ENCODE peak calls at places on chromosomes 11 and 22, in eight cellular contexts. D, T, X, N, E, J, P and F are unnamed samples.
A peak's percentile ranks its signal among the peaks of the same experiment; 100 is the strongest.

GRCh38 chr11:134944986-134945385 is 532.9 kb upstream of the B3GAT1 start:
- DNase-seq in D (no peak), P (no peak), X (no peak), T (no peak), J (no peak), E (no peak), N (no peak), F (no peak)

GRCh38 chr11:36399236-36399635 is 103.1 kb downstream of the PRR5L start:
- DNase-seq in T (no peak), N (no peak), D (no peak), E (no peak), X (no peak), J (no peak), P (no peak), F (no peak)

GRCh38 chr11:7512525-7513209 is 1.1 kb upstream of the PPFIBP2 start:
- DNase-seq in X (peak; percentile 73), D (peak; percentile 79), E (no peak), J (peak; percentile 89), N (peak; percentile 59), P (peak; percentile 42), T (peak; percentile 56), F (peak; percentile 69)

GRCh38 chr22:45216133-45217003 is 24.3 kb downstream of the KIAA0930 start:
- DNase-seq in N (peak; percentile 78), J (no peak), T (peak; percentile 92), X (no peak), P (peak; percentile 39), E (no peak), D (no peak), F (peak; percentile 67)

GRCh38 chr22:44100411-44100810 is 76.3 kb downstream of the PARVB start:
- DNase-seq in J (peak; percentile 55), E (no peak), T (no peak), P (no peak), N (no peak), X (no peak), D (no peak), F (no peak)

GRCh38 chr11:121340010-121340580 is 47.5 kb downstream of the SC5D start:
- DNase-seq in P (no peak), D (peak; percentile 18), E (no peak), T (no peak), N (no peak), J (no peak), X (no peak), F (no peak)

GRCh38 chr11:65851083-65851579 is 6.8 kb downstream of the CFL1 start:
- DNase-seq in T (peak; percentile 33), E (no peak), P (peak; percentile 51), N (peak; percentile 32), X (no peak), D (no peak), J (no peak), F (peak; percentile 33)

GRCh38 chr22:23751441-23751996 is 607 bp upstream of the ZNF70 start:
- DNase-seq in T (no peak), X (peak; percentile 17), N (peak; percentile 62), E (no peak), J (peak; percentile 77), D (no peak), P (no peak), F (no peak)

GRCh38 chr11:69113226-69113625 is 42.5 kb upstream of the SMIM38 start:
- DNase-seq in P (no peak), T (no peak), X (no peak), E (no peak), D (no peak), N (no peak), J (no peak), F (no peak)

GRCh38 chr11:125941606-125942275 is 4.1 kb upstream of the VSIG10L2 start:
- DNase-seq in J (peak; percentile 60), T (peak; percentile 10), N (peak; percentile 56), X (peak; percentile 11), P (peak; percentile 27), D (no peak), E (peak; percentile 57), F (peak; percentile 58)

GRCh38 chr11:87307101-87307500 is 269.4 kb downstream of the TMEM135 start:
- DNase-seq in D (no peak), E (no peak), N (no peak), X (no peak), J (no peak), T (no peak), P (peak; percentile 18), F (no peak)

GRCh38 chr11:13338437-13339069 is 61.0 kb downstream of the BMAL1 start:
- DNase-seq in J (no peak), X (peak; percentile 73), D (no peak), N (no peak), E (peak; percentile 59), T (peak; percentile 70), P (peak; percentile 76), F (no peak)
- H3K4me3 ChIP-seq in J (peak overlapping the region; percentile 23), X (peak overlapping the region; percentile 57), D (no peak overlapping the region), N (no peak overlapping the region), E (no peak overlapping the region), T (peak overlapping the region; percentile 68), P (peak overlapping the region; percentile 37), F (peak overlapping the region; percentile 46)

GRCh38 chr11:108534274-108534882 is 36.2 kb upstream of the POGLUT3 start:
- DNase-seq in T (no peak), N (no peak), P (no peak), X (no peak), E (no peak), D (no peak), J (no peak), F (no peak)

GRCh38 chr11:108538022-108538424 is 39.8 kb upstream of the POGLUT3 start:
- DNase-seq in P (no peak), X (no peak), E (peak; percentile 88), J (no peak), N (no peak), D (no peak), T (no peak), F (no peak)

GRCh38 chr11:108535384-108535955 is 37.3 kb upstream of the POGLUT3 start:
- DNase-seq in X (no peak), N (no peak), J (no peak), T (no peak), P (no peak), E (no peak), D (no peak), F (no peak)

GRCh38 chr11:108536783-108537182 is 38.6 kb upstream of the POGLUT3 start:
- DNase-seq in T (no peak), P (no peak), N (no peak), D (no peak), E (peak; percentile 90), J (no peak), X (no peak), F (no peak)

GRCh38 chr11:108538502-108538901 is 40.3 kb upstream of the POGLUT3 start:
- DNase-seq in T (no peak), P (no peak), E (no peak), N (no peak), J (no peak), D (no peak), X (no peak), F (no peak)
- H3K4me3 ChIP-seq in T (no peak overlapping the region), P (no peak overlapping the region), E (no peak overlapping the region), N (no peak overlapping the region), J (no peak overlapping the region), D (no peak overlapping the region), X (no peak overlapping the region), F (no peak overlapping the region)

DNA sequence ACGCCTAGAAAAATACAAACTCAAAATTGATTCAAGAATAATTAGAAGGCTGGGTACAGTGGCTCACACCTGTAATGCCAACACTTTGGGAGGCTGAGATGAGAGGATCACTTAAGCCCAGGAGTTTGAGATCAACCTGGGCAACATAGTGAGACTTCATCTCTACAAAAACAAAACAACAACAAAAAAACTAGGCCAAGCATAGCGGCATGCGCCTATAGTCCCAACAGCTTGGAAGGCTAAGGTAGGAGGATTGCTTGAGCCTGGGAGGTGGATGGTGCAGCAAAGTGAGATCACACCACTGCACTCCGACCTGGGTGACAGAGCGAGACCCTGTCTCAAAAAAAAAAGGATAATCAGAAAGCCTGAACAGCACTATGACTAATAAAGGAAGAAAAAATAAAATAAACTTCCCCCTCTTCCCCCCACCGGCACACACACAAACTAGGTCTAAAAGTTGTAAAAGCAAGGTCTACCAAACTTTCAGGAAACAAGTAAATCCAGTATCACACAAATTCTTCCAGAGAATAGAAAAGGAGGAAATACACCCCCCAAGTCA is 35.8 kb downstream of the RRAS2 start:
- DNase-seq in D (no peak), J (no peak), T (no peak), P (no peak), E (no peak), N (no peak), X (no peak), F (no peak)
- H3K4me3 ChIP-seq in D (peak overlapping the region; percentile 41), J (no peak overlapping the region), T (no peak overlapping the region), P (no peak overlapping the region), E (no peak overlapping the region), N (no peak overlapping the region), X (no peak overlapping the region), F (no peak overlapping the region)

DNA sequence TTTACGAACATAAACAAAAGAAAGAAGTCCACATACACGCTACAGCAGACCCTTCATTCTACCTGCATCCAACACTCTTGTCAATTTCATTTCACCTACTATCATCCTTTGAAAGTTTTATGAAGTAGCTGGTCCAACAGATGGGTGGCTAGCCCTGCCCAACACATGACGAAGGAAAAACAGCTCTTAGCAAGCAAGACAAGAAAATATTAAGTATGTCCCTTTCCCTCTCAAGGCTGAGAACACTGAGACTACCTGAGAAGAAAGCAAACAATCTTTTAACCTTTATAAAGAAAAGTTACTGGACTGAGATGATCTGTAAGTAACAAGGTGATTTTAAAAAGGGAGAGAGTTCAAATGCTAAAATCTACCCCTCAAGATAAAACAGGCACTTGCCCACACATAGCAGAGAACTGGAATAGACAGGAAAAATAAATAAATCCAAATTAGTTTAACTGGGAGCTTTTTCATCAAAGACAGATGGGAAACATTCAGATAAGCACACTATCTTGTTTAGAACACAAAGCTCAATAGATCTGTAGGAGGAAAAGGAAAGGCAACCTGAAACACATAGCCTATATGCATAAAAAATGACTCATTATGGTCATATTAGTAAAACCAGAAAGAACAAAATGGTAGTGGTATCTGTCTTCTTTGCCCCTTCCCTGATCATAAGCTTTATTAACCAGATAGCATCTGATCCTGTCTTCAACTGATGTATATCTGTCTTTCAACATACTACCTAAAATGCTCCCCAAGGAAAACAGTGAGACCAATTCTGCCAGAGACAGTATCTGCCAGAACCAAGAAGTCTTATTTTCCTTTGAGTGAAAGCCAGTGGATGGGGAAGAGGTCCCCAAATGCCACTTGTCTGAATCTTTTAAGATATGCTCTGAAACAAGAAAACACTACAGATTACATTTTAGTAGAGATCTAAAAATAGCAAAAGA is 104.3 kb downstream of the MRTFA start:
- DNase-seq in N (no peak), J (no peak), E (no peak), T (no peak), X (no peak), P (no peak), D (no peak), F (no peak)
- H3K4me3 ChIP-seq in N (no peak overlapping the region), J (peak overlapping the region; percentile 1), E (no peak overlapping the region), T (no peak overlapping the region), X (peak overlapping the region; percentile 35), P (peak overlapping the region; percentile 43), D (peak overlapping the region; percentile 61), F (peak overlapping the region; percentile 48)

GRCh38 chr22:27377901-27378300 is 423.7 kb downstream of the MN1 start:
- DNase-seq in J (no peak), N (peak; percentile 92), E (peak; percentile 14), T (peak; percentile 20), P (no peak), X (no peak), D (no peak), F (peak; percentile 57)
- H3K4me3 ChIP-seq in J (no peak overlapping the region), N (no peak overlapping the region), E (no peak overlapping the region), T (no peak overlapping the region), P (no peak overlapping the region), X (no peak overlapping the region), D (no peak overlapping the region), F (peak overlapping the region; percentile 0)

DNA sequence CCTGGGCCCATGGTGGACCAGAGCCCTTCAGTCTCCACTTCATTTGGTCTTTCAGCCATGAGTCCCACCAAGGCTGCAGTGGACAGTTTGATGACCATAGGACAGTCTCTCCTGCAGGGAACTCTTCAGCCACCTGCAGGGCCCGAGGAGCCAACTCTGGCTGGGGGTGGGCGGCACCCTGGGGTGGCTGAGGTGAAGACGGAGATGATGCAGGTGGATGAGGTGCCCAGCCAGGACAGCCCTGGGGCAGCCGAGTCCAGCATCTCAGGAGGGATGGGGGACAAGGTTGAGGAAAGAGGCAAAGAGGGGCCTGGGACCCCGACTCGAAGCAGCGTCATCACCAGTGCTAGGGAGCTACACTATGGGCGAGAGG is 4.3 kb downstream of the ZBTB16 start:
- DNase-seq in E (no peak), D (no peak), J (peak; percentile 72), X (no peak), N (no peak), T (no peak), P (no peak), F (no peak)
- H3K4me3 ChIP-seq in E (peak overlapping the region; percentile 20), D (no peak overlapping the region), J (peak overlapping the region; percentile 68), X (no peak overlapping the region), N (no peak overlapping the region), T (no peak overlapping the region), P (no peak overlapping the region), F (no peak overlapping the region)